ENCODE peak calls at places on chromosome 9, in nine cellular contexts. S, B, P, R, I, F, M, G and H are unnamed samples. For H3K4me1, the result is how much of the 10 kb centered on the place peaks cover.

GRCh38 chr9:69771775-69772418 is 12.1 kb upstream of the PTAR1 start:
- DNase-seq in S (no peak), B (peak), P (no peak), R (no peak), I (no peak), F (no peak), M (no peak), G (peak), H (no peak)

GRCh38 chr9:120161801-120162200 is 418.2 kb downstream of the CDK5RAP2 start:
- DNase-seq in S (no peak), B (no peak), P (no peak), R (no peak), I (no peak), F (no peak), M (no peak), G (no peak), H (no peak)

GRCh38 chr9:72931437-72931836 is 21.4 kb downstream of the ALDH1A1 start:
- DNase-seq in S (no peak), B (no peak), P (no peak), R (no peak), I (no peak), F (no peak), M (no peak), G (no peak), H (no peak)

GRCh38 chr9:15306068-15306756 is 804 bp downstream of the TTC39B start:
- DNase-seq in S (peak), B (peak), P (no peak), R (no peak), I (no peak), F (peak), M (peak), G (peak), H (peak)

GRCh38 chr9:16704489-16705111 is 165.9 kb downstream of the BNC2 start:
- DNase-seq in S (peak), B (no peak), P (no peak), R (no peak), I (no peak), F (peak), M (peak), G (no peak), H (peak)

GRCh38 chr9:129218918-129219317 is 40.9 kb upstream of the IER5L start:
- DNase-seq in S (no peak), B (no peak), P (no peak), R (no peak), I (no peak), F (no peak), M (no peak), G (no peak), H (no peak)

GRCh38 chr9:127195976-127196825 is 68.4 kb upstream of the GARNL3 start:
- DNase-seq in S (no peak), B (no peak), P (no peak), R (no peak), I (no peak), F (no peak), M (no peak), G (no peak), H (no peak)

GRCh38 chr9:131610231-131610761 is 65.0 kb downstream of the PRRT1B start:
- DNase-seq in S (no peak), B (no peak), P (no peak), R (no peak), I (no peak), F (no peak), M (no peak), G (peak), H (no peak)

GRCh38 chr9:112493738-112494137 is 7.1 kb downstream of the KIAA1958 start:
- DNase-seq in S (no peak), B (peak), P (no peak), R (no peak), I (no peak), F (no peak), M (no peak), G (peak), H (no peak)

GRCh38 chr9:99368341-99369326 is 146.6 kb downstream of the SEC61B start:
- DNase-seq in S (no peak), B (peak), P (peak), R (no peak), I (no peak), F (peak), M (no peak), G (peak), H (peak)

GRCh38 chr9:129270205-129270604 is 92.1 kb upstream of the IER5L start:
- DNase-seq in S (no peak), B (no peak), P (peak), R (peak), I (no peak), F (no peak), M (no peak), G (no peak), H (no peak)

GRCh38 chr9:85726737-85727136 is 15.0 kb downstream of the AGTPBP1 start:
- DNase-seq in S (no peak), B (no peak), P (no peak), R (no peak), I (no peak), F (no peak), M (no peak), G (no peak), H (no peak)
- H3K4me1 ChIP-seq in S (under half), B (under half), P (under half), R (under half), I (under half), F (under half), M (under half), G (under half), H (under half)

GRCh38 chr9:123356851-123357747 is 1.1 kb downstream of the CRB2 start:
- DNase-seq in S (peak), B (no peak), P (no peak), R (no peak), I (no peak), F (peak), M (no peak), G (no peak), H (no peak)

GRCh38 chr9:123353984-123354591 is 1.9 kb upstream of the CRB2 start:
- DNase-seq in S (peak), B (peak), P (peak), R (peak), I (peak), F (peak), M (peak), G (peak), H (peak)

GRCh38 chr9:123357748-123358059 is 1.7 kb downstream of the CRB2 start:
- DNase-seq in S (no peak), B (no peak), P (no peak), R (no peak), I (no peak), F (no peak), M (no peak), G (no peak), H (no peak)

GRCh38 chr9:123354806-123355508 is 1.0 kb upstream of the CRB2 start:
- DNase-seq in S (peak), B (no peak), P (no peak), R (no peak), I (no peak), F (peak), M (no peak), G (peak), H (no peak)

GRCh38 chr9:123355761-123356520 is at the start of gene CRB2:
- DNase-seq in S (peak), B (no peak), P (no peak), R (no peak), I (no peak), F (peak), M (peak), G (no peak), H (peak)
- TF ChIP-seq EZH2phosphoT487 in S (no peak), B (no peak), P (no peak), R (no peak), I (no peak), F (no peak), M (no peak), G (no peak), H (no peak)

DNA sequence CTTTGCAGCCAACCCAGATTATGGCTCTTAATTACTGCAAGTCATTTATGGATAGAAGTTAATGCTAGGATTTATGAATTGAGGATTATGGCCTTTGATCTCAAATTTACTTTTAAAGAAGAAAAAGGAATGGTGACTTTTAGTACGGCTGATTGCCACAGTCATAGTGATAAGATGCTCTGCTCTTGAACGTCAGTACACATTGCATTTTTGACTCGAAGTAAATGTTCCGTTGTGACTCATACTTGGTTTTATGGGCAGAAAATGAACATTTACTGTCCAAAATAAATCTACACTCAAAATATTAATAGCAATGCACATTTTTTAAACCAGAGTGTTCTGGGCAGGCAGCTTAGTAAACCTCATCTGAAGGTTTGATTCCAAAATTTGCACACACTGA is 825 bp downstream of the ADAMTSL1 start:
- DNase-seq in S (no peak), B (peak), P (no peak), R (no peak), I (no peak), F (no peak), M (no peak), G (peak), H (no peak)
- H3K4me1 ChIP-seq in S (under half), B (half or more), P (under half), R (under half), I (under half), F (under half), M (under half), G (under half), H (half or more)

DNA sequence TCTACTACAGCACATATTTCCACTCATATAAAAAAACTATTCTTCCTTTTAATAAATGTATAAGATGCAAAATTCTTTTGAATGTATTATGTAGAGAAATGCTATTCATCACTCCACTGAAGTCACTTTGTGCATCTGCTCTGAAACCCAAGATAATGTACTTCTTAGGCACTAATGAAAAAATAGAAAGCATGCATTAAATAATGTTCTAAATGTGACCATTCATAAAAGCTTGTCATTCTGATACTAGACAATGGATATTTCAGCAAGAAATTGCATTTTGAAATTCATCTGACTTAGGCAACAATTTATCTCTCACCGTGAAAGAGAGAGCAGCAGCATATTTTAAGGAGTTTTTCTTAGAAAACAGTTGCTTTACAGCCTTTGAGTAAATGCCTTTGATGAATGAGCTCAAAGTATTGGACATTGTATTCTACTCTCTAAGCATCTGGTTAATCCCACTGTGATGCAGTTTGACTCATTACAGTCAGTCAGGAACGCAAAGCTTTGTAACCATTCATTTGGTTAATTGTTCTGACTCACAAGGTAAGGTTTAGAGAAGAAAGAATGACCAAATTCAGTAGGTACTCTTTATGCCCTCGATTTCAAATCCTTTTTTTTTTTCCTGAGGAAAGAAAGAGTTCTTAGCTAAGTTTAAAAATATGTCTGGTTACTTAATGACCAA is 2233.8 kb upstream of the C9orf72 start:
- DNase-seq in S (no peak), B (peak), P (no peak), R (no peak), I (no peak), F (peak), M (no peak), G (no peak), H (peak)
- TF ChIP-seq EZH2phosphoT487 in S (no peak), B (no peak), P (no peak), R (no peak), I (no peak), F (peak), M (no peak), G (no peak), H (no peak)